ENCODE peak calls at places on chromosomes 13 and 19, in four cellular contexts. M is memory B cell, X is thoracic aorta, D is GM23338. C is an unnamed sample.

GRCh38 chr13:110472904-110473563 is 88.5 kb downstream of the RAB20 start:
- DNase-seq in M (no peak), D (no peak), X (no peak), C (no peak)

GRCh38 chr19:37907735-37908066 is 693 bp downstream of the SIPA1L3 start:
- DNase-seq in M (no peak), X (no peak), D (no peak), C (no peak)

GRCh38 chr13:109422163-109422562 is 364.2 kb downstream of the IRS2 start:
- DNase-seq in X (no peak), M (no peak), D (no peak), C (no peak)

GRCh38 chr13:112077729-112078128 is 10.8 kb downstream of the SOX1 start:
- DNase-seq in M (no peak), D (no peak), X (no peak), C (no peak)

GRCh38 chr19:12985049-12985776 is 10.1 kb upstream of the NFIX start:
- DNase-seq in D (no peak), X (no peak), M (peak), C (no peak)

GRCh38 chr19:15643387-15643786 is 2.7 kb downstream of the CYP4F3 start:
- DNase-seq in X (no peak), D (no peak), M (no peak), C (no peak)

GRCh38 chr13:33322474-33322827 is 36.9 kb upstream of the STARD13 start:
- DNase-seq in X (no peak), M (no peak), D (no peak), C (no peak)

GRCh38 chr19:38665950-38666661 is 18.7 kb downstream of the ACTN4 start:
- DNase-seq in X (no peak), M (no peak), D (peak), C (peak)

GRCh38 chr19:23978068-23978467 is 63.4 kb downstream of the ZNF726 start:
- DNase-seq in X (no peak), D (no peak), M (no peak), C (no peak)

GRCh38 chr19:38417544-38418506 is 8.2 kb downstream of the RASGRP4 start:
- DNase-seq in M (peak), D (peak), X (no peak), C (peak)

GRCh38 chr19:5534787-5535586 is 32.8 kb downstream of the TINCR start:
- DNase-seq in M (no peak), X (no peak), D (peak), C (peak)

GRCh38 chr19:2888739-2889224 is 11.9 kb upstream of the ZNF57 start:
- DNase-seq in D (peak), X (no peak), M (peak), C (peak)

GRCh38 chr19:1252221-1252817 is 3.9 kb downstream of the MIDN start:
- DNase-seq in M (peak), X (peak), D (no peak), C (no peak)

GRCh38 chr19:58053480-58054156 is 5.5 kb upstream of the ZNF135 start:
- DNase-seq in M (no peak), D (no peak), X (no peak), C (no peak)

GRCh38 chr13:21583496-21583895 is 20.5 kb downstream of the MICU2 start:
- DNase-seq in M (no peak), D (peak), X (no peak), C (peak)

GRCh38 chr19:41537789-41538188 is 38.2 kb upstream of the CEACAM21 start:
- DNase-seq in X (no peak), M (peak), D (peak), C (peak)

GRCh38 chr13:27182844-27183497 is 11.4 kb upstream of the USP12 start:
- DNase-seq in X (peak), D (no peak), M (no peak), C (no peak)

GRCh38 chr13:94544922-94545321 is 51.0 kb downstream of the TGDS start:
- DNase-seq in M (no peak), X (no peak), D (no peak), C (no peak)

GRCh38 chr19:18408053-18408476 is 10.6 kb upstream of the LRRC25 start:
- DNase-seq in X (no peak), D (peak), M (peak), C (peak)

GRCh38 chr19:37991176-37991835 is 84.3 kb downstream of the SIPA1L3 start:
- DNase-seq in D (no peak), X (no peak), M (no peak), C (no peak)

GRCh38 chr19:1042689-1043511 is 3.0 kb downstream of the ABCA7 start:
- DNase-seq in M (no peak), D (no peak), X (no peak), C (no peak)

GRCh38 chr19:35524181-35524838 is 3.8 kb downstream of the SBSN start:
- DNase-seq in M (no peak), X (no peak), D (peak), C (peak)

GRCh38 chr13:30738526-30738925 is 3.2 kb downstream of the ALOX5AP start:
- DNase-seq in X (no peak), D (no peak), M (no peak), C (no peak)

GRCh38 chr19:17706750-17707181 is 12.5 kb upstream of the MAP1S start:
- DNase-seq in M (no peak), D (peak), X (no peak), C (peak)

GRCh38 chr13:77876176-77876575 is 42.5 kb downstream of the EDNRB start:
- DNase-seq in D (no peak), M (no peak), X (no peak), C (no peak)

GRCh38 chr19:18208098-18208951 is 4.5 kb upstream of the RAB3A start:
- DNase-seq in D (peak), M (peak), X (no peak), C (peak)

GRCh38 chr19:19563348-19563848 is 25.3 kb downstream of the CILP2 start:
- DNase-seq in D (no peak), X (no peak), M (no peak), C (no peak)

GRCh38 chr13:101576452-101576851 is 124.0 kb downstream of the ITGBL1 start:
- DNase-seq in M (no peak), D (no peak), X (no peak), C (no peak)

GRCh38 chr19:1882786-1883692 is 2.3 kb downstream of the ABHD17A start:
- DNase-seq in X (no peak), M (no peak), D (no peak), C (no peak)